ENCODE peak calls at places on chromosomes 11 and 22, in five cellular contexts. G is esophagus squamous epithelium, H is GM12878, Y is heart left ventricle, Q is ovary. M is an unnamed sample.

GRCh38 chr11:70502677-70503076 is 104.3 kb downstream of the CTTN start:
- DNase-seq in H (no peak), G (no peak), Q (no peak), Y (peak; percentile 23), M (no peak)

GRCh38 chr11:17810041-17810440 is 75.5 kb downstream of the KCNC1 start:
- DNase-seq in Q (no peak), G (no peak), Y (no peak), H (no peak), M (no peak)

GRCh38 chr11:6587360-6587953 is 16.0 kb downstream of the RRP8 start:
- DNase-seq in G (no peak), H (no peak), Y (peak; percentile 73), Q (no peak), M (no peak)

GRCh38 chr22:38504731-38505594 is 1.1 kb downstream of the DDX17 start:
- DNase-seq in H (no peak), Q (no peak), Y (peak; percentile 70), G (no peak), M (peak; percentile 71)

GRCh38 chr11:119338318-119338890 is 2.3 kb downstream of the C1QTNF5 start:
- DNase-seq in H (no peak), Q (no peak), G (no peak), Y (peak; percentile 60), M (peak; percentile 85)

GRCh38 chr22:47379037-47379436 is 616.6 kb downstream of the TBC1D22A start:
- DNase-seq in Y (peak; percentile 4), H (no peak), Q (no peak), G (no peak), M (no peak)

GRCh38 chr11:9380773-9381172 is 3.7 kb upstream of the IPO7 start:
- DNase-seq in Q (no peak), G (no peak), H (no peak), Y (peak; percentile 64), M (peak; percentile 47)

GRCh38 chr11:57321996-57322880 is 2.5 kb downstream of the TNKS1BP1 start:
- DNase-seq in Q (peak; percentile 95), H (no peak), G (peak; percentile 30), Y (peak; percentile 94), M (peak; percentile 91)

GRCh38 chr11:27171391-27171790 is 130.8 kb downstream of the BBOX1 start:
- DNase-seq in Y (no peak), Q (no peak), H (no peak), G (no peak), M (no peak)

GRCh38 chr11:114915871-114916270 is 237.5 kb downstream of the NXPE2 start:
- DNase-seq in Y (no peak), H (no peak), G (no peak), Q (no peak), M (no peak)

GRCh38 chr11:32386770-32387377 is 48.5 kb downstream of the WT1 start:
- DNase-seq in H (no peak), G (no peak), Q (no peak), Y (no peak), M (no peak)

GRCh38 chr11:1001682-1002081 is 34.8 kb downstream of the MUC6 start:
- DNase-seq in Q (no peak), Y (no peak), H (no peak), G (no peak), M (no peak)

GRCh38 chr11:8757047-8757446 is 74.5 kb downstream of the RPL27A start:
- DNase-seq in G (no peak), Y (no peak), H (no peak), Q (no peak), M (no peak)

GRCh38 chr22:50268655-50269113 is 1.5 kb downstream of the MAPK11 start:
- DNase-seq in Y (no peak), H (no peak), Q (peak; percentile 66), G (no peak), M (peak; percentile 38)

GRCh38 chr22:17336061-17336460 is 33.2 kb upstream of the CECR2 start:
- DNase-seq in Q (no peak), G (no peak), H (no peak), Y (no peak), M (no peak)

GRCh38 chr22:17331690-17332089 is 37.6 kb upstream of the CECR2 start:
- DNase-seq in Q (no peak), Y (no peak), H (no peak), G (no peak), M (no peak)

GRCh38 chr22:17332109-17332508 is 37.2 kb upstream of the CECR2 start:
- DNase-seq in Q (no peak), G (no peak), H (no peak), Y (no peak), M (no peak)

GRCh38 chr22:17334983-17335382 is 34.3 kb upstream of the CECR2 start:
- DNase-seq in Y (no peak), Q (no peak), H (no peak), G (no peak), M (no peak)

GRCh38 chr22:17334054-17334453 is 35.2 kb upstream of the CECR2 start:
- DNase-seq in H (no peak), Q (no peak), G (no peak), Y (no peak), M (no peak)
- H3K27me3 ChIP-seq in H (no peaks in the 10 kb centered on the region), Q (no peaks in the 10 kb centered on the region), G (no peaks in the 10 kb centered on the region), Y (no peaks in the 10 kb centered on the region), M (no peaks in the 10 kb centered on the region)

GRCh38 chr11:35235498-35235897 is 96.5 kb downstream of the CD44 start:
- DNase-seq in Q (no peak), Y (no peak), H (no peak), G (no peak), M (no peak)

GRCh38 chr11:35234836-35235235 is 95.9 kb downstream of the CD44 start:
- DNase-seq in Q (no peak), Y (no peak), H (no peak), G (no peak), M (no peak)

GRCh38 chr11:35227551-35228341 is 88.8 kb downstream of the CD44 start:
- DNase-seq in G (no peak), Y (no peak), H (no peak), Q (no peak), M (no peak)

GRCh38 chr11:35232961-35233360 is 94.0 kb downstream of the CD44 start:
- DNase-seq in Q (no peak), G (no peak), Y (no peak), H (no peak), M (no peak)

DNA sequence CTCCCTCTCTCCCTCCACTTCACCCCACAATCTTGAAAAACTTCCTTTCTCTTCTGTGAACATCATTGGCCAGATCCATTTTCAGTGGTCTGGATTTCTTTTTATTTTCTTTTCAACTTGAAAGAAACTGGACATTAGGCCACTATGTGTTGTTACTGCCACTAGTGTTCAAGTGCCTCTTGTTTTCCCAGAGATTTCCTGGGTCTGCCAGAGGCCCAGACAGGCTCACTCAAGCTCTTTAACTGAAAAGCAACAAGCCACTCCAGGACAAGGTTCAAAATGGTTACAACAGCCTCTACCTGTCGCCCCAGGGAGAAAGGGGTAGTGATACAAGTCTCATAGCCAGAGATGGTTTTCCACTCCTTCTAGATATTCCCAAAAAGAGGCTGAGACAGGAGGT is 92.1 kb downstream of the CD44 start:
- DNase-seq in G (no peak), Q (no peak), H (no peak), Y (no peak), M (no peak)
- H3K27ac ChIP-seq in G (no peak overlapping the region), Q (no peak overlapping the region), H (no peak overlapping the region), Y (no peak overlapping the region), M (no peak overlapping the region)

DNA sequence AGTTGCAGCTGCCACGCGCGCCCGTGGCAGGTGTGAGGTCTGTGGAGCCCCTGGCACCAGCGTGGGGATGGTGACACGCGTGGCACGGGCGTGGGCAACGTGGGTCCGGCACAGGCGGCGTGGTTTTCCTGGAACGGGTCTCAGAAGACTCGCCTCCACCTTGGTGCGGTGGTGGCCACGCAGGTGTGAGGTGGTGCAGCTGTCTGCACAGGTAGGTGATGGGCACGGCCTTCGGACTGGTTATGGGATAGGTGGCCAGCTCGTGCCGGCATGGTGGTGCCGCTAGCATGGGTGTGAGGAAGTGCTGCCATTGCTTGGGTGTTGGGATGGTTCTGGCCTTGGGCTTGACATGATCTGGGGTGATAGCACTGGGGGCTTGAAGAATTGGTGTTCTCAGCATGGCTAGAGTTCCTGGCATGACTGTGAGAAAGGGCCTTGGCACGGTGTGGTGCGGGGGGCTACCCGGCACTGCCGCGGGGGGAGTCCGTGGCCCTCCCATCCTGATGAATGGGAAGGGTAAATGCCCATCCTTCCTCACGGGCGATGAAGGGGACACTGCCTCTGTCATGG is 516 bp downstream of the DAGLA start:
- DNase-seq in G (no peak), Q (no peak), Y (peak; percentile 33), H (no peak), M (no peak)
- TF ChIP-seq CTCF in G (no peak), Q (no peak), Y (no peak), H (no peak), M (no peak)

GRCh38 chr11:64742940-64743590 is 877 bp downstream of the RASGRP2 start:
- DNase-seq in H (no peak), G (no peak), Y (peak; percentile 85), Q (peak; percentile 48), M (peak; percentile 73)

GRCh38 chr11:64744544-64745218 is 739 bp upstream of the RASGRP2 start:
- DNase-seq in Y (no peak), H (no peak), Q (no peak), G (no peak), M (no peak)

GRCh38 chr11:64741393-64742086 is 2.4 kb downstream of the RASGRP2 start:
- DNase-seq in G (no peak), Q (no peak), Y (no peak), H (no peak), M (no peak)

GRCh38 chr11:64743591-64744543 is at the start of gene RASGRP2:
- DNase-seq in G (peak; percentile 51), Y (peak; percentile 90), Q (peak; percentile 50), H (no peak), M (peak; percentile 82)

GRCh38 chr11:64742087-64742939 is 1.6 kb downstream of the RASGRP2 start:
- DNase-seq in Y (no peak), G (no peak), Q (no peak), H (no peak), M (no peak)
- H3K27me3 ChIP-seq in Y (no peaks in the 10 kb centered on the region), G (no peaks in the 10 kb centered on the region), Q (no peaks in the 10 kb centered on the region), H (peaks cover 5% of the 10 kb centered on the region), M (no peaks in the 10 kb centered on the region)